ENCODE peak calls at places on chromosomes 6 and 20, in ten cellular contexts. R is breast epithelium; Z is GM23248; J is CD8-positive, alpha-beta memory T cell; S is CD4-positive, CD25-positive, alpha-beta regulatory T cell; P is colonic mucosa; I is hepatocyte; C is psoas muscle; Q is transverse colon; M is MM.1S. X is an unnamed sample. For H3K27me3, the result is how much of the 10 kb centered on the place peaks cover.

GRCh38 chr6:34142599-34142998 is 3.3 kb downstream of the GRM4 start:
- DNase-seq in Q (no peak), R (no peak), S (no peak), M (peak), P (no peak), C (peak), J (no peak), Z (no peak), I (peak), X (no peak)

GRCh38 chr6:34490390-34491090 is 24.7 kb downstream of the PACSIN1 start:
- DNase-seq in R (no peak), J (no peak), I (no peak), S (no peak), Z (peak), P (no peak), Q (no peak), M (no peak), C (peak), X (no peak)

GRCh38 chr6:45415315-45415714 is 37.6 kb upstream of the SUPT3H start:
- DNase-seq in C (no peak), Z (no peak), P (no peak), Q (no peak), R (no peak), J (no peak), S (no peak), M (no peak), I (peak), X (no peak)

GRCh38 chr6:142355481-142356174 is 53.8 kb downstream of the ADGRG6 start:
- DNase-seq in Z (no peak), J (no peak), P (no peak), R (no peak), S (no peak), C (no peak), I (no peak), M (no peak), Q (no peak), X (no peak)

GRCh38 chr6:105757512-105758200 is 328.5 kb upstream of the PRDM1 start:
- DNase-seq in S (no peak), Z (no peak), Q (peak), J (no peak), I (no peak), R (no peak), C (no peak), P (no peak), M (peak), X (no peak)

GRCh38 chr6:84204011-84204410 is 23.4 kb downstream of the CEP162 start:
- DNase-seq in J (no peak), R (no peak), Z (no peak), I (no peak), S (no peak), Q (no peak), P (no peak), C (no peak), M (no peak), X (no peak)

GRCh38 chr20:41371361-41371760 is 4.7 kb upstream of the EMILIN3 start:
- DNase-seq in I (no peak), J (no peak), C (no peak), Q (no peak), R (no peak), P (no peak), Z (no peak), M (no peak), S (no peak), X (no peak)

GRCh38 chr6:95578106-95578410 is 723 bp downstream of the MANEA start:
- DNase-seq in P (no peak), J (no peak), Q (no peak), R (no peak), M (peak), I (no peak), Z (no peak), C (no peak), S (no peak), X (no peak)

GRCh38 chr20:36094497-36094896 is 60.0 kb upstream of the EPB41L1 start:
- DNase-seq in Z (no peak), C (no peak), J (no peak), R (no peak), M (no peak), S (no peak), I (no peak), P (peak), Q (peak), X (no peak)
- H3K27me3 ChIP-seq in Z (under half), C (under half), J (under half), R (under half), M (under half), S (under half), I (under half), P (under half), Q (under half), X (under half)

DNA sequence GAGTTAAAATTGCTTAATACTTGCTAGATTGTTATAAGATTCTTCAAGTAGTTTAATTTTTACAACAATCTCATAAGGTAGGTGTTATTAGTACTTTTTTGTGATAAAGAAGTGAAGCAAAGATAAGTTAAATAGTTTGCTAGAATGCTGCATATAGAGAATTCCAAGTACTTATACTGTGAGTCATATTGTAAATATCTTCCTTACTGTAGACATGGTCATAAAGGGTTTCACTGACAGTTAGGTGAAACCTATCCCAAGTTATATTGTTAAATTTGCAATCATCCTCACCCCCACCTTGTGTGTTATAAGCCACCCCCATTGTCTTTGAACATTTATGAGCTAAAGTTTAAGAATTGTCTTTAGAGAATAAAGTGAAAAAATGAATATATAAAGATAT is 142.0 kb downstream of the FAM83B start:
- DNase-seq in R (no peak), M (no peak), J (no peak), S (no peak), Q (no peak), I (no peak), C (no peak), Z (no peak), P (no peak), X (no peak)
- H3K27ac ChIP-seq in R (no peak), M (no peak), J (no peak), S (no peak), Q (no peak), I (no peak), C (no peak), Z (no peak), P (peak), X (no peak)

GRCh38 chr6:127102299-127102698 is 16.2 kb upstream of the RSPO3 start:
- DNase-seq in I (peak), C (no peak), R (no peak), S (no peak), Z (peak), P (no peak), M (no peak), Q (no peak), J (no peak), X (no peak)
- H3K27me3 ChIP-seq in I (under half), C (under half), R (under half), S (under half), Z (under half), P (under half), M (under half), Q (under half), J (under half), X (under half)

GRCh38 chr6:12769556-12770255 is 53.1 kb downstream of the PHACTR1 start:
- DNase-seq in Q (no peak), P (no peak), J (no peak), M (no peak), C (no peak), S (no peak), R (no peak), I (no peak), Z (peak), X (no peak)
- H3K27ac ChIP-seq in Q (no peak), P (no peak), J (no peak), M (no peak), C (no peak), S (no peak), R (no peak), I (no peak), Z (no peak), X (no peak)

DNA sequence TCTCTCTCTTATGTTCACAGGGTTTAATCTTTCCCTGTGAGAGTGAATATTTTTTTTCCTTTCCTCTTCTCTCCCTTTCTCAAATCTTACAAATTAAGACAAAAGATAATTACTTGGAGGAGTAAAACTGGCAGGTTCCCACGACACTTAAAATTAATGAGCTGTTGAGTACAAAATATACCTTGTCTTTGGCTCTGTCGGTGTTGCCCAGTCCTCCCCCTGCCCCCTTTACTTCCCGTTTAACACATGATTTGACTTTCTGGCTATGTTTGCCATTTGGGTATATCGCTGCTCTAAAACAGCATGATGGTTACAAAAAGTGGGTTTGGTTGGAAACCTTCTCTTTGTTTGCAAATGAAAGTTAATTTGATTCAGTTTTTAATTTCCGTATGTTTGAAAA is 181.4 kb downstream of the DTNBP1 start:
- DNase-seq in P (no peak), M (no peak), J (no peak), S (no peak), I (no peak), Q (no peak), C (no peak), R (no peak), Z (no peak), X (no peak)
- H3K27me3 ChIP-seq in P (under half), M (under half), J (under half), S (under half), I (under half), Q (under half), C (under half), R (under half), Z (under half), X (under half)

GRCh38 chr6:158707120-158707519 is 57.3 kb downstream of the SYTL3 start:
- DNase-seq in M (no peak), P (no peak), I (peak), R (no peak), Z (peak), C (no peak), Q (peak), J (no peak), S (no peak), X (no peak)

GRCh38 chr6:158707826-158708225 is 58.0 kb downstream of the SYTL3 start:
- DNase-seq in J (no peak), C (no peak), I (peak), P (peak), Q (peak), R (no peak), Z (no peak), M (peak), S (no peak), X (no peak)

GRCh38 chr6:158708239-158708638 is 58.4 kb downstream of the SYTL3 start:
- DNase-seq in Q (no peak), C (no peak), M (no peak), Z (no peak), J (no peak), R (no peak), I (peak), P (no peak), S (no peak), X (no peak)

GRCh38 chr6:158705386-158706126 is 55.7 kb downstream of the SYTL3 start:
- DNase-seq in R (no peak), Q (no peak), I (no peak), S (no peak), Z (no peak), M (no peak), P (no peak), C (no peak), J (no peak), X (no peak)

DNA sequence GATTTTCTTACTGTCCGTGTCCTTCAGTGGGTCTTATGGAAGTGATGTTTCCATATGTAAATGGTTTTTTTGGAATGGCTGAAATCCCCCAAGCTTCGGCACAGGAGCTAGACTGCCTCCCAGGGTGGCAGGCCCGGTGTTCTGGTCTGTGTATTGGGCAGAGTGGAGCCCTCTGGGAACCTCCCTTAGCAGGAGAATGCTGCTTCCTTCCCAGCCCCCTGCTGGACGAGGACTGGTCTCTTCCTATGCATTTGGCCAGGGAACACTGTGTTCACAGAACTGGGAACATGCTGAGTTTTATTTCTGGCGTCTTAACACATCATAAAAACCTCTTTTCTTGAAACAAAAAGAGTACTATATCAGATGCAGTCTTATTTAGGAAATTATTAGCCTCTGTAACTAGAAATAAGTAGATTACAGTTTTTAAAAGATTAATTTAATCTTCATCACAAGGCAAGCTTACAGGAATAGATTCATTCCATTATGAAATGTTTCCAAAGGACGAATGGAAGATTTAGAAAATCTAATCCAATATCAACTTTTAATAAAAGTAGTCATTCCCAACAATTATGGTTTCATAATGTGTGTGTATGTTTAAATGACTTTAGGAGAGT is 56.6 kb downstream of the SYTL3 start:
- DNase-seq in M (no peak), Z (peak), R (no peak), Q (peak), J (no peak), I (peak), P (peak), C (peak), S (no peak), X (no peak)
- H3K27ac ChIP-seq in M (no peak), Z (peak), R (peak), Q (peak), J (no peak), I (peak), P (no peak), C (no peak), S (no peak), X (no peak)

GRCh38 chr20:63098195-63098810 is 91.5 kb upstream of the BHLHE23 start:
- DNase-seq in P (no peak), M (no peak), S (no peak), J (no peak), Z (no peak), R (peak), C (peak), Q (peak), I (no peak), X (no peak)
- H3K27me3 ChIP-seq in P (under half), M (half or more), S (under half), J (under half), Z (under half), R (half or more), C (under half), Q (half or more), I (under half), X (under half)

DNA sequence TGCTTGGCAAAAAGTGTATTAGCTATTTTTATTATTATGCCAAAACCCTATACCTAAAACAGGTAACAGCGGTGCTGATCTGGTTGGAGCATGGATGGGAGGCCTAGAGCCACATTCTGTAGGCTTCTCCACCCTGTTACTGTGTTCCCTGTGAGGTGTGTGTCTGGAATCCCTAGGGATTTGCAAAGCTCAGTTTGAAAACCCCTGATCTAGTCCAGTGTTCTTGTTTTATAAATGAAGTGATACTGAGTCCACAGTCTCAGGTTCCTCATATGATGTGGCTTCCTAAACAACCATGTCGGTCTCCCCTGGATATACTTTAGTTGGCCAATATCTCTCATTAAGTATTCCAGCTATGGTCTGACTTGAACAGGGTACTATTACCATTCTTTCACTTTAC is 16.3 kb downstream of the ACSS2 start:
- DNase-seq in P (no peak), C (no peak), S (no peak), I (no peak), Q (no peak), J (no peak), M (no peak), Z (no peak), R (no peak), X (no peak)
- H3K27ac ChIP-seq in P (no peak), C (peak), S (no peak), I (no peak), Q (no peak), J (no peak), M (no peak), Z (no peak), R (no peak), X (no peak)

GRCh38 chr20:48596499-48596898 is 231.3 kb downstream of the PREX1 start:
- DNase-seq in I (no peak), Q (no peak), P (no peak), M (no peak), J (no peak), Z (no peak), C (no peak), R (no peak), S (no peak), X (no peak)
- H3K27me3 ChIP-seq in I (under half), Q (under half), P (under half), M (under half), J (under half), Z (under half), C (under half), R (under half), S (under half), X (under half)

X was measured in CD4-positive, alpha-beta memory T cell.